ENCODE peak calls at places on chromosomes 4 and X, in nine cellular contexts. R, I, L, A, U, J, G, C and M are unnamed samples.

GRCh38 chr4:127782025-127782274 is 172 bp upstream of the HSPA4L start:
- DNase-seq in R (peak; percentile 95), I (peak; percentile 65), L (peak; percentile 95), A (peak; percentile 93), U (no peak), J (peak; percentile 82), G (peak; percentile 91), C (peak; percentile 95), M (peak; percentile 97)

GRCh38 chr4:185640809-185641675 is 105.7 kb upstream of the PDLIM3 start:
- DNase-seq in R (peak; percentile 86), I (peak; percentile 63), L (peak; percentile 81), A (peak; percentile 83), U (peak; percentile 81), J (peak; percentile 74), G (peak; percentile 85), C (peak; percentile 81), M (peak; percentile 50)

GRCh38 chr4:170230242-170230641 is 140.5 kb upstream of the AADAT start:
- DNase-seq in R (no peak), I (no peak), L (no peak), A (no peak), U (no peak), J (no peak), G (no peak), C (no peak), M (no peak)

GRCh38 chrX:132017431-132018185 is 5.5 kb upstream of the STK26 start:
- DNase-seq in R (no peak), I (no peak), L (no peak), A (no peak), U (peak; percentile 40), J (no peak), G (no peak), C (no peak), M (no peak)

GRCh38 chr4:94804613-94805012 is 46.9 kb downstream of the BMPR1B start:
- DNase-seq in R (no peak), I (no peak), L (no peak), A (no peak), U (no peak), J (no peak), G (no peak), C (no peak), M (no peak)

GRCh38 chr4:59571805-59572430 is 1628.2 kb upstream of the ADGRL3 start:
- DNase-seq in R (no peak), I (no peak), L (no peak), A (no peak), U (no peak), J (peak; percentile 44), G (no peak), C (no peak), M (no peak)

GRCh38 chr4:115234405-115235093 is 121.1 kb upstream of the NDST4 start:
- DNase-seq in R (peak; percentile 22), I (peak; percentile 22), L (peak; percentile 24), A (peak; percentile 25), U (peak; percentile 37), J (peak; percentile 42), G (peak; percentile 34), C (peak; percentile 31), M (peak; percentile 15)

GRCh38 chrX:1464282-1465131 is 11.8 kb upstream of the ASMTL start:
- DNase-seq in R (no peak), I (no peak), L (no peak), A (no peak), U (no peak), J (no peak), G (no peak), C (no peak), M (no peak)

GRCh38 chrX:100643943-100644587 is at the start of gene SRPX2:
- DNase-seq in R (peak; percentile 90), I (peak; percentile 63), L (peak; percentile 74), A (no peak), U (no peak), J (peak; percentile 88), G (no peak), C (no peak), M (no peak)

GRCh38 chrX:134006484-134007161 is 21.2 kb upstream of the GPC3 start:
- DNase-seq in R (no peak), I (no peak), L (no peak), A (peak; percentile 9), U (no peak), J (no peak), G (no peak), C (no peak), M (no peak)

GRCh38 chrX:57227691-57228090 is 58.8 kb upstream of the FAAH2 start:
- DNase-seq in R (no peak), I (no peak), L (peak; percentile 12), A (no peak), U (no peak), J (peak; percentile 66), G (peak; percentile 50), C (no peak), M (no peak)

GRCh38 chr4:148170408-148171385 is 271.5 kb downstream of the NR3C2 start:
- DNase-seq in R (no peak), I (peak; percentile 3), L (no peak), A (no peak), U (peak; percentile 27), J (peak; percentile 69), G (no peak), C (no peak), M (no peak)

GRCh38 chrX:153488231-153488914 is 6.4 kb upstream of the BGN start:
- DNase-seq in R (peak; percentile 43), I (no peak), L (peak; percentile 32), A (no peak), U (no peak), J (no peak), G (no peak), C (peak; percentile 20), M (no peak)

GRCh38 chrX:39162322-39162721 is 361.1 kb downstream of the MID1IP1 start:
- DNase-seq in R (no peak), I (no peak), L (peak; percentile 45), A (no peak), U (no peak), J (no peak), G (peak; percentile 44), C (peak; percentile 54), M (no peak)

GRCh38 chr4:15262396-15262795 is 165.4 kb upstream of the C1QTNF7 start:
- DNase-seq in R (peak; percentile 5), I (no peak), L (no peak), A (no peak), U (no peak), J (peak; percentile 64), G (no peak), C (no peak), M (no peak)

GRCh38 chrX:19924285-19924684 is 36.9 kb upstream of the SH3KBP1 start:
- DNase-seq in R (no peak), I (no peak), L (no peak), A (peak; percentile 76), U (no peak), J (no peak), G (no peak), C (no peak), M (no peak)

GRCh38 chr4:138671606-138672084 is 343.9 kb upstream of the NOCT start:
- DNase-seq in R (no peak), I (no peak), L (no peak), A (no peak), U (no peak), J (no peak), G (no peak), C (no peak), M (no peak)

GRCh38 chrX:121154858-121155404 is 107.5 kb downstream of the GLUD2 start:
- DNase-seq in R (no peak), I (no peak), L (no peak), A (no peak), U (no peak), J (no peak), G (no peak), C (no peak), M (no peak)

GRCh38 chrX:16466640-16467432 is 183.1 kb upstream of the S100G start:
- DNase-seq in R (peak; percentile 60), I (no peak), L (peak; percentile 28), A (no peak), U (no peak), J (peak; percentile 84), G (no peak), C (no peak), M (no peak)

GRCh38 chr4:67545996-67546356 is 673 bp upstream of the CENPC start:
- DNase-seq in R (no peak), I (no peak), L (no peak), A (no peak), U (peak; percentile 35), J (no peak), G (peak; percentile 8), C (no peak), M (peak; percentile 11)

GRCh38 chrX:19121898-19122640 is at the start of gene ADGRG2:
- DNase-seq in R (peak; percentile 42), I (no peak), L (peak; percentile 49), A (no peak), U (no peak), J (peak; percentile 48), G (peak; percentile 48), C (peak; percentile 68), M (peak; percentile 71)

GRCh38 chrX:13283512-13283911 is 36.3 kb downstream of the ATXN3L start:
- DNase-seq in R (peak; percentile 4), I (no peak), L (no peak), A (peak; percentile 48), U (peak; percentile 44), J (no peak), G (peak; percentile 31), C (peak; percentile 40), M (no peak)
- TF ChIP-seq EZH2phosphoT487 in R (no peak), I (no peak), L (no peak), A (no peak), U (no peak), J (no peak), G (no peak), C (no peak), M (no peak)

GRCh38 chr4:79597266-79597665 is 189.2 kb upstream of the GK2 start:
- DNase-seq in R (peak; percentile 27), I (no peak), L (no peak), A (no peak), U (no peak), J (no peak), G (no peak), C (no peak), M (no peak)
- TF ChIP-seq EZH2phosphoT487 in R (no peak), I (no peak), L (no peak), A (no peak), U (no peak), J (no peak), G (no peak), C (no peak), M (no peak)

DNA sequence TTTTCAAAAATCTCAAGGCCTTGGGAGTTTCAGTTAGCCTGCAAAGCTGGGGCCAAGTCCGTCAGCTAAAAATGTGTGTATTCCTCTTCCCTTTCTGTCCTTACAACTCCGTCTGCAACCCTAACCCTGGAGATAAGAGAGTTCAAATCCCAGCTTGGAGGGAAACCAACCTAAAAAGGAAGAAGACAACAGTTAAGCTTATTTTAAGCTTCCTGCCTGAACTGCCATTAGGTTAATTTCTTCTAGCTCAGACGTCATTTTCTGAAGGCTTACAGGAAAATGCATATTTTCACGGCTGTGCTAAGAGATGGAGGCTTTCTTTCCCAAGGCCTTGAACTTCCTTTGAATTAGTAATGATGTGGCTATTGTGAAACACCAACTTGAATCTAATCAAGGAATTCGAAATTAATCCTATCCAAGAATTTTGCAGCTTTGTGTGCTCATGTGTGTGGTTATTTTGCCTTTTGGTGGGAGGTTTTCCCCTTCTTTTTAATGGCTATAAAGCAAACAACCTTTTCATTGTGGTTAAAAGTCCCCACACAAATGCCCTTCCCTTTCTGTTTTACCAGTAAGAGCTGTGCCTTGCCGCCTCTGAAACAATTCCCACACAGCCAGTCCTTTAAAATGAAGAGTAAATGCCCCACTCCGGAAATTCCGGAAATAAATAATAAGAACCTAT is 103.5 kb downstream of the IRF2 start:
- DNase-seq in R (peak; percentile 36), I (no peak), L (no peak), A (no peak), U (no peak), J (no peak), G (no peak), C (no peak), M (no peak)
- TF ChIP-seq EZH2phosphoT487 in R (no peak), I (no peak), L (no peak), A (no peak), U (no peak), J (no peak), G (no peak), C (no peak), M (no peak)

GRCh38 chr4:8877780-8878040 is 6.1 kb upstream of the HMX1 start:
- DNase-seq in R (no peak), I (no peak), L (no peak), A (no peak), U (no peak), J (no peak), G (peak; percentile 32), C (peak; percentile 16), M (no peak)
- TF ChIP-seq EZH2phosphoT487 in R (no peak), I (no peak), L (no peak), A (no peak), U (no peak), J (no peak), G (no peak), C (peak; percentile 7), M (no peak)